ENCODE peak calls at places on chromosome 1, in seven cellular contexts. Q is GM12878, V is H1, F is K562, X is HCT116, I is HepG2, M is SK-N-SH. D is an unnamed sample. For H3K4me1, the result is how much of the 10 kb centered on the place peaks cover.

GRCh38 chr1:152169356-152170025 is 10.5 kb upstream of the RPTN start:
- DNase-seq in Q (no peak), V (no peak), F (no peak), X (no peak), I (no peak), M (no peak), D (no peak)

GRCh38 chr1:11407301-11407994 is 71.5 kb upstream of the DISP3 start:
- DNase-seq in Q (peak), V (no peak), F (no peak), X (no peak), I (no peak), M (no peak), D (no peak)

GRCh38 chr1:46552357-46553237 is 1.1 kb upstream of the KNCN start:
- DNase-seq in Q (no peak), V (no peak), F (no peak), X (no peak), I (peak), M (no peak), D (no peak)

GRCh38 chr1:236687273-236687672 is 974 bp downstream of the ACTN2 start:
- DNase-seq in Q (no peak), V (no peak), F (no peak), X (no peak), I (no peak), M (no peak), D (no peak)

GRCh38 chr1:109640285-109640865 is 15.5 kb upstream of the GSTM4 start:
- DNase-seq in Q (no peak), V (no peak), F (peak), X (no peak), I (peak), M (peak), D (peak)

GRCh38 chr1:64199154-64199553 is 4.3 kb upstream of the UBE2U start:
- DNase-seq in Q (no peak), V (no peak), F (no peak), X (no peak), I (no peak), M (no peak), D (no peak)

GRCh38 chr1:5369223-5369622 is 623.0 kb downstream of the NPHP4 start:
- DNase-seq in Q (no peak), V (no peak), F (no peak), X (no peak), I (no peak), M (no peak), D (no peak)

GRCh38 chr1:68112835-68113243 is 62.4 kb upstream of the DIRAS3 start:
- DNase-seq in Q (no peak), V (no peak), F (no peak), X (peak), I (no peak), M (no peak), D (no peak)

GRCh38 chr1:226466301-226466700 is 58.4 kb upstream of the PARP1 start:
- DNase-seq in Q (no peak), V (no peak), F (no peak), X (no peak), I (no peak), M (no peak), D (no peak)

GRCh38 chr1:155200920-155201319 is 6.8 kb downstream of the THBS3 start:
- DNase-seq in Q (no peak), V (no peak), F (no peak), X (no peak), I (no peak), M (no peak), D (no peak)

GRCh38 chr1:6918908-6919511 is 133.8 kb downstream of the CAMTA1 start:
- DNase-seq in Q (no peak), V (no peak), F (no peak), X (no peak), I (no peak), M (no peak), D (no peak)

GRCh38 chr1:6923012-6923805 is 138.0 kb downstream of the CAMTA1 start:
- DNase-seq in Q (no peak), V (no peak), F (no peak), X (no peak), I (no peak), M (no peak), D (no peak)

GRCh38 chr1:6924891-6925290 is 139.6 kb downstream of the CAMTA1 start:
- DNase-seq in Q (no peak), V (no peak), F (no peak), X (no peak), I (no peak), M (no peak), D (no peak)

GRCh38 chr1:6923955-6924890 is 139.0 kb downstream of the CAMTA1 start:
- DNase-seq in Q (no peak), V (no peak), F (no peak), X (no peak), I (no peak), M (no peak), D (no peak)

DNA sequence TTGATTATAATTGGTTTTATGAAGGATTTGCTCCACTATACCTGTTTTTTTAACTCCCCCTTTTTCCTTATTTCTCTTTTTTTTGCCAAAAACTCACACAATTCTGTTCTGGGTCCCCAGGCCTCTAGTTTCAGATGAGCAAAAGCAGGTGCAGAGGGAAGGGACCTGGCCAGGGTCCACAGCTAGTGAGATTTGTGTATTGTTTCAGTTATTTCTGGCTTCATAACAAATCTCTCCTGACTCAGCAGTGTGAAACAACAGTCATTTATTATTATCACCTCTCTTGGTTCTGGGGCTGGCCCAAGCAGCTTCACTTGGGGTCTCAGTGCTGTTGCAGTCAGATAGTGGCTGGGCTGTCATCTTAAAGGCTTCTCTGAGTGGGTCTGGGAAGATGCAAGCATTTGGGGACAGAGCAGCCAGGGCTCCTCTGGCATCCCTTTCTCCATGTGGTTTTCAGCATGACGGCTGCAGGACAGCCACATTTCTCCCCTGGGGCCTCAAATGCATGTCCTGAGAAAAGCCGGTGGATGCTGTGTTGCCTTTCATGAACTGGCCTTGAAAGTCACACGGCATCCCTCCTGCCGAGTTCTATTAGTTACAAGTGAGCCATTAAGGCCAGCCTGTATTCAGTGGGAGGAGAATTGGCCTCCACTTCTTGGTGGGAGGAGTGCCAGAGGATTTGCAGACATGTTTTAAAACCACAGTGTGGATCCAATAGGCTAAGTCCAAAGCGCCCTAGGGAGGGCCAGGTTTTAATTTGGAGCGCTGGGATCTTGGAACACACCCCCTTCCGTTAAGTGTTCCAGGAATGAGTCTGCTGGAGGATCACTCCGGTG is 137.1 kb downstream of the CAMTA1 start:
- DNase-seq in Q (no peak), V (no peak), F (no peak), X (no peak), I (no peak), M (peak), D (no peak)
- TF ChIP-seq YY1 in Q (no peak), V (no peak), F (no peak), X (no peak), I (no peak), M (no peak), D (no peak)

GRCh38 chr1:183051546-183051945 is 28.3 kb downstream of the LAMC1 start:
- DNase-seq in Q (no peak), V (no peak), F (no peak), X (no peak), I (no peak), M (peak), D (no peak)
- H3K4me1 ChIP-seq in Q (under half), V (under half), F (under half), X (under half), I (under half), M (under half), D (under half)

GRCh38 chr1:41775961-41776585 is 142.6 kb downstream of the HIVEP3 start:
- DNase-seq in Q (no peak), V (no peak), F (no peak), X (no peak), I (no peak), M (no peak), D (no peak)

GRCh38 chr1:41773144-41773571 is 145.6 kb downstream of the HIVEP3 start:
- DNase-seq in Q (no peak), V (no peak), F (no peak), X (no peak), I (no peak), M (no peak), D (no peak)

GRCh38 chr1:41776896-41777431 is 141.8 kb downstream of the HIVEP3 start:
- DNase-seq in Q (no peak), V (no peak), F (no peak), X (no peak), I (no peak), M (no peak), D (no peak)

GRCh38 chr1:41773842-41774241 is 144.9 kb downstream of the HIVEP3 start:
- DNase-seq in Q (no peak), V (no peak), F (no peak), X (no peak), I (no peak), M (no peak), D (no peak)

GRCh38 chr1:41774486-41774990 is 144.2 kb downstream of the HIVEP3 start:
- DNase-seq in Q (no peak), V (no peak), F (no peak), X (no peak), I (no peak), M (no peak), D (no peak)
- TF ChIP-seq YY1 in Q (no peak), V (no peak), F (no peak), X (no peak), I (no peak), M (no peak), D (no peak)

GRCh38 chr1:8519167-8519566 is 201.3 kb downstream of the SLC45A1 start:
- DNase-seq in Q (no peak), V (no peak), F (no peak), X (no peak), I (no peak), M (no peak), D (no peak)

GRCh38 chr1:8520483-8520966 is 202.6 kb downstream of the SLC45A1 start:
- DNase-seq in Q (no peak), V (no peak), F (no peak), X (no peak), I (peak), M (no peak), D (no peak)

GRCh38 chr1:8525291-8526275 is 207.7 kb downstream of the SLC45A1 start:
- DNase-seq in Q (peak), V (peak), F (peak), X (peak), I (peak), M (peak), D (peak)

GRCh38 chr1:8524637-8525157 is 206.8 kb downstream of the SLC45A1 start:
- DNase-seq in Q (no peak), V (no peak), F (no peak), X (no peak), I (no peak), M (no peak), D (no peak)

GRCh38 chr1:8523641-8524206 is 205.8 kb downstream of the SLC45A1 start:
- DNase-seq in Q (no peak), V (no peak), F (no peak), X (no peak), I (no peak), M (no peak), D (no peak)
- H3K4me1 ChIP-seq in Q (under half), V (under half), F (under half), X (under half), I (under half), M (under half), D (under half)

DNA sequence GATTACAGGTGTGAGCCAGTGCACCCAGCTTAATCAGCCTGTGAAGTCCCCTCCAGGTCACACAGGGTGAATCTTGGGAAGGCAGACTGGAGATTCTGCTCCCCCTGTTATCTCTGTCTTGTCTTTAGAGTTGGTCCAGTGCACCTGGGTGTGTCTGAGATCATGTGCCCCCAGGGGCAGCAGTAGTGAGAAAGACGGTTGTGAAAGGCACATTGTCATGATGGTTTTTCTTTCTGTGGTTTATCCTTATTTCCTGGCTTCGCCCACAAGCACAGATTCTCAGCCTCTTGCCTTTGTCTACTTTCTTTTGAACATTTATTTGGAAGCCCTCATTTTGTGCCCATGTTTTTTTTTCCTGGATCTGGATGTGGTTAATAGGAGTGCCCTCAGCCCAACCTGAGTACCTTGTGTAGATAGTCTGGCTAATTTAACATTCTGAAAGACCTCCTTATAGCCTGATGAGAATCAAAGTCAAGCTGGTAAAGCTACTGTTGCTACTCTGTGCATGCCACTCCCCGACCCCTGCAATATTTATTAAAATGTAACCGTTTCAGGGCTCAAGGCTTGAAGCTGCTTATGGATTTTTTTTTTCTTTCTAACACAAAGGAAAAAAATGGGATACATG is 23.7 kb downstream of the UCK2 start:
- DNase-seq in Q (no peak), V (no peak), F (no peak), X (no peak), I (no peak), M (no peak), D (no peak)
- TF ChIP-seq YY1 in Q (no peak), V (no peak), F (no peak), X (no peak), I (no peak), M (no peak), D (no peak)

GRCh38 chr1:170224469-170224868 is 78.7 kb downstream of the NTMT2 start:
- DNase-seq in Q (no peak), V (no peak), F (no peak), X (no peak), I (no peak), M (no peak), D (no peak)

GRCh38 chr1:170231669-170232068 is 85.9 kb downstream of the NTMT2 start:
- DNase-seq in Q (no peak), V (no peak), F (no peak), X (no peak), I (no peak), M (no peak), D (no peak)

GRCh38 chr1:170225735-170226524 is 80.2 kb downstream of the NTMT2 start:
- DNase-seq in Q (no peak), V (no peak), F (no peak), X (no peak), I (no peak), M (no peak), D (no peak)

GRCh38 chr1:170230323-170230722 is 84.6 kb downstream of the NTMT2 start:
- DNase-seq in Q (no peak), V (no peak), F (no peak), X (no peak), I (no peak), M (no peak), D (no peak)
- H3K4me1 ChIP-seq in Q (under half), V (under half), F (under half), X (under half), I (under half), M (under half), D (under half)

DNA sequence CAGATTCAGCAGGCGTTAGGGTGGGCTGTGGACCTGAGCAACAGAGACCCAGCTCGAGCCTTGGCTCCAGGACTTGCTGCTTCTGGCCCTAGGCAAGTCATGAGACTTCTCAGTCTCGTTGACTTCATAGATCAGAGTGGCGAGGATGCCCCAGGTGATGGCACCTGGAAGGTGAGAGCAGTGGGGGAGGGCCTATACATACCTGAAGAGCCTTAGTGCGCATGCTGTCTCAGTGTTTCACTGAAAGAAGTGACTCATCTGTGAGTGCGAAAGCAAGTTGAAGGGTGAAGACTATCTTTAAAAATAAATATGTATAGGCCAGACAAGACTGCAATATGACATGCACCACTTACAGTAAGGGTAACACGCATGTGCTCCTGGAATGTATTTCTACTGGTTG is 10.1 kb downstream of the PLEKHA6 start:
- DNase-seq in Q (no peak), V (no peak), F (no peak), X (no peak), I (no peak), M (no peak), D (no peak)
- TF ChIP-seq YY1 in Q (no peak), V (no peak), F (no peak), X (no peak), I (no peak), M (no peak), D (no peak)